ENCODE peak calls at places on chromosomes 7 and 10, in seven cellular contexts. R is brain microvascular endothelial cell; K is fibroblast of lung; N is neural progenitor cell; O is colonic mucosa; A is CD8-positive, alpha-beta T cell; T is H9. D is an unnamed sample.

GRCh38 chr7:151599401-151600227 is 79.9 kb upstream of the RHEB start:
- DNase-seq in N (no peak), A (no peak), K (peak), R (peak), O (no peak), T (no peak), D (no peak)

GRCh38 chr7:138875794-138876193 is 77.8 kb upstream of the ATP6V0A4 start:
- DNase-seq in A (peak), K (peak), R (peak), N (no peak), O (no peak), T (no peak), D (no peak)

GRCh38 chr10:103709341-103709920 is 145.9 kb downstream of the SH3PXD2A start:
- DNase-seq in R (peak), K (peak), N (no peak), T (no peak), A (no peak), O (no peak), D (no peak)

GRCh38 chr10:72276421-72277339 is 3.0 kb downstream of the DDIT4 start:
- DNase-seq in A (no peak), N (no peak), O (peak), T (no peak), R (peak), K (peak), D (peak)

GRCh38 chr7:24129597-24129996 is 154.4 kb upstream of the NPY start:
- DNase-seq in K (peak), T (no peak), R (no peak), A (no peak), N (no peak), O (no peak), D (no peak)

GRCh38 chr10:113879691-113880090 is 25.2 kb downstream of the NHLRC2 start:
- DNase-seq in K (no peak), A (no peak), R (no peak), N (no peak), T (no peak), O (no peak), D (no peak)

GRCh38 chr7:129343099-129343700 is 91.0 kb upstream of the STRIP2 start:
- DNase-seq in T (no peak), K (peak), A (peak), O (peak), R (peak), N (peak), D (peak)

GRCh38 chr10:124975977-124976514 is 34.1 kb downstream of the ZRANB1 start:
- DNase-seq in O (no peak), R (no peak), A (no peak), K (no peak), N (no peak), T (no peak), D (no peak)

GRCh38 chr7:94396606-94397005 is 1.9 kb downstream of the COL1A2 start:
- DNase-seq in R (no peak), O (no peak), T (no peak), A (no peak), K (peak), N (no peak), D (no peak)

GRCh38 chr7:21526007-21526406 is 16.8 kb upstream of the DNAH11 start:
- DNase-seq in R (no peak), O (no peak), N (no peak), K (peak), A (no peak), T (no peak), D (peak)

GRCh38 chr7:89339748-89340147 is 544.2 kb upstream of the TEX47 start:
- DNase-seq in K (no peak), R (no peak), N (no peak), A (no peak), O (no peak), T (no peak), D (no peak)

GRCh38 chr10:46028584-46029570 is 1.5 kb downstream of the NCOA4 start:
- DNase-seq in K (peak), O (peak), T (no peak), R (peak), A (peak), N (peak), D (peak)

GRCh38 chr10:124598773-124599587 is 137.4 kb downstream of the LHPP start:
- DNase-seq in R (no peak), T (no peak), K (no peak), A (no peak), N (no peak), O (no peak), D (no peak)

GRCh38 chr10:109898666-109899577 is 24.4 kb downstream of the XPNPEP1 start:
- DNase-seq in K (peak), T (no peak), N (no peak), O (no peak), A (no peak), R (peak), D (no peak)

GRCh38 chr10:17865351-17865750 is 56.2 kb downstream of the MRC1 start:
- DNase-seq in R (no peak), O (no peak), A (no peak), K (no peak), N (peak), T (no peak), D (no peak)

GRCh38 chr7:134589491-134589941 is 40.6 kb downstream of the AKR1B15 start:
- DNase-seq in O (no peak), R (no peak), A (no peak), N (no peak), T (no peak), K (no peak), D (no peak)

DNA sequence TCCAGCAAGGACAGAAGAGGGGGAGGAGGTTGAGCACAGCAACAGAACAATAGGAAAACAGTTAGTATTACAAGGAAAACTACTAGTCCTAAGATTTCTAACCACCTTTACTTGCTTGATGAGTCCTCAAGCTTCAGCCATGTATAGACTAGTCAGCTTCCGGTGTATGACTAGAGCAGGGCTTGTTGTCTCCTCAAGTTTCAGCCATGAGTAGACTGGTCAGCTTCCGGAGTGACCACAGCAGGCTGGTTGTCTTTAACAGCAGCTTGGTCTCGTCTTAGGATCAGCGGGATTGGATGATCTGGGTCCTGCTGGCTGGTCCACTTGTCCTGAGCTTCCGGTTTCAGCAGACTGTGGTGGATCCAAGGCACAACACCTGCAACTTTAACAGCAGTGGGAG is 10.6 kb upstream of the ZNF239 start:
- DNase-seq in K (no peak), A (no peak), N (no peak), R (no peak), T (no peak), O (no peak), D (no peak)
- H3K27ac ChIP-seq in K (no peak), A (no peak), N (no peak), R (no peak), T (no peak), O (no peak), D (no peak)

GRCh38 chr7:40447345-40447744 is 312.5 kb downstream of the SUGCT start:
- DNase-seq in O (no peak), T (no peak), R (no peak), K (no peak), A (no peak), N (peak), D (no peak)
- H3K27ac ChIP-seq in O (no peak), T (no peak), R (no peak), K (no peak), A (no peak), N (no peak), D (no peak)

DNA sequence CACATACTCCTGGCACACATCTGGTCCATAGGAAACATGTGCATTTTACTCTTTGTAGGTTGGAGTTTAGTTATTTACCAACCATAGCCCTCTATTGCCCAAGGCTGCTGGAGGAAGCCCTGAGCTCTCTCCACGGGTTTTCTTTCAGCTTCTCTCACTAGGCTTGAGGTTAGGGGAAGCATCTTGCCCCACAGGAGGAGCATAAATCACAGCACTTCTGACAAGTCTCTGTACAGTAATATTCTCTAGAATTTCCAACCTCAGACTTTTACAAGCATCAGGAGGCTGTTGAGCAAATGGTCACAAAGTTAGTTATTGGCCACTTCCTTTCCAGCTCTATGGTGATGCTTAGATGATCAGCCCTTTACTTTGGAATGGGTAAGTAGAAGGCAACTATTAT is 122.9 kb upstream of the GLI3 start:
- DNase-seq in T (no peak), O (no peak), N (no peak), A (no peak), R (no peak), K (peak), D (no peak)
- H3K27ac ChIP-seq in T (no peak), O (no peak), N (no peak), A (no peak), R (no peak), K (no peak), D (no peak)

GRCh38 chr7:147251924-147252323 is 1135.3 kb downstream of the CNTNAP2 start:
- DNase-seq in K (no peak), T (no peak), A (no peak), O (no peak), R (no peak), N (no peak), D (no peak)
- H3K27ac ChIP-seq in K (no peak), T (no peak), A (no peak), O (no peak), R (no peak), N (no peak), D (no peak)

DNA sequence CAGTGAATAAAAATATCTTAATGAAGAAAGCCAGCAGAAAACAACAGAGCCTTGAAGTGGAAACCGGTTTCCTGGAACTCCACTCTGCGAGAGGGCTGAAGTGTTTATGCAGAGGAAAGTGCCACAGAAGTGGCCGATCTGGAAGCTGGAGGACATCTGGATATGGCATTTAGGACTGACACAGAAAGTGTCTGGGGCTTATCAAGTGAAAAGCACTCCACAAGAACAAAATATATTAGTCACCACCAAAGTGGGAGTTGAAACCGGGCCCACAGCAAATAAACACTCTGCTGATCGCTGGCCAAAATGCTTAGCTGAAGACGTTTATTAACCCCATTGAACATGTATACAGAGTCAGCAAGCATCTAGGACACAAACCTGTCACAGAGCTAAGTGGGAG is 7.8 kb downstream of the NOD1 start:
- DNase-seq in A (no peak), N (no peak), T (no peak), O (peak), K (peak), R (peak), D (no peak)
- H3K27ac ChIP-seq in A (no peak), N (no peak), T (no peak), O (peak), K (peak), R (peak), D (no peak)

DNA sequence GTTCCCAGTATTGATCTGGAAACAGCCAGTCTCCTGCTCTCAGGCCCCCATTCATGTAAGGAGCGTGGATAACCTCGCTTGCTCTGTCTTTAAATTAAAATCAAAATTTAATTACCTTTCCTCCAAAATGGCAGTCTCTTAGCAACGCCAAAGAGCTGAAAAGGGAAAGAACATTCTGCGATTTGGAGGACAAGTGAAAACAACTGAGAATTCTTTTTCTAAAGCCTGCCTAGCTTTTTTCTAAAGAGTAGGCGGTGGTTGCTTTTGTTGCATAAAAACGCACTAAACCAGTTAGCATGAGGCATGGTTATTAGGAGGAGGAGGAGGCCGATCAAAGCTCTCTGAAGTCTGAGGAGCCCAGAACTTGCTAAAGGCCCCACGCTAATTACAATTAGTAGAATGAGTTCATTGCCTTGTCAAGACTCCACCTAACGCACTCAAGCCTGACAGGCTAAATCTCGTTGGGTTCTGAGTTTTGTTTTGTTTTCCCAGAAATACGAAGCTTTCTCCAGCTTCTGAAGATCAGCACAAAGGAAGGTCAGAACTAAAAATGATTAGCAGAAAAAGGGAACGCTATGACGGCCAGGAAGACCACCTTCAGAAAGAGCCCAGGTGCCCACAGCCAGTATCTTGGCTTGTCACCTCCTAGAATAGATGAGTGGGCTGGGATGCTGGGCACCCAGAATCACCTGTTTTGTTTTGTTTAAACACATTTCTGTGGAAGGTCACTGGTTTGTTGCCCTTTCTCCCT is 72.0 kb downstream of the FGFR2 start:
- DNase-seq in A (no peak), N (peak), T (no peak), O (no peak), R (no peak), K (no peak), D (no peak)
- H3K27ac ChIP-seq in A (no peak), N (peak), T (no peak), O (no peak), R (no peak), K (no peak), D (no peak)

GRCh38 chr10:30857803-30858202 is 173.9 kb downstream of the ZNF438 start:
- DNase-seq in T (no peak), R (no peak), O (peak), A (no peak), N (no peak), K (peak), D (no peak)
- H3K27ac ChIP-seq in T (no peak), R (no peak), O (no peak), A (no peak), N (no peak), K (no peak), D (no peak)

DNA sequence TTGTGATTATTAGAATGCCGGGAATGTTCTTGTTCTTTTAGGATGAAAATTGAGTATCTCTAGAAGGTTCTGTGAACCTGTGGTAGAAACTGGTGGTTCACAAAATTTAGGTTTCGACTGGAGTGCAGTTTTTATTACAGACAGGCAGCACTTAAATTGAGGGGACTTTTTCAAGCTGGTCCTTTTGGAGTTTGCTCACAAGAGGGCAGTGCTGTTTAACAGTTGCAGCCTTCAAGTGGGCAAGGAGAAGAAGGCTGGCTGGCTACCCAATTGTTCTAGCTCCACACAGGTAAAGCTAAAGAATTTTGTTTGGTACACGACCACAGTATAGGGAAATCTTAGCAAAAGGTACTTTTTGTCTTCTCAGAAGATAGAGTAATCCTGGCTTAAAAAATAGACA is 233.6 kb downstream of the SNX13 start:
- DNase-seq in O (peak), N (peak), A (peak), K (peak), T (peak), R (peak), D (peak)
- H3K27ac ChIP-seq in O (no peak), N (no peak), A (no peak), K (no peak), T (no peak), R (no peak), D (no peak)

D was measured in Karpas-422.